ENCODE peak calls at places on chromosomes 13 and 19, in six cellular contexts. F is central memory CD4-positive, alpha-beta T cell; N is AG04450; O is left lung; V is T-helper 2 cell; B is T47D. P is an unnamed sample.

GRCh38 chr19:13846533-13847032 is 30.4 kb upstream of the NANOS3 start:
- DNase-seq in V (peak; percentile 96), N (no peak), B (no peak), F (peak; percentile 99), O (peak; percentile 95), P (peak; percentile 92)

GRCh38 chr19:56423985-56424353 is 19.8 kb downstream of the ZNF583 start:
- DNase-seq in O (no peak), F (no peak), N (no peak), B (no peak), V (no peak), P (no peak)

GRCh38 chr13:90105881-90106496 is 1241.5 kb upstream of the MIR17HG start:
- DNase-seq in B (no peak), V (peak; percentile 31), N (no peak), F (no peak), O (no peak), P (no peak)

GRCh38 chr19:40147693-40148347 is 43.4 kb upstream of the MAP3K10 start:
- DNase-seq in B (no peak), V (no peak), O (no peak), N (peak; percentile 38), F (no peak), P (no peak)

GRCh38 chr13:32195713-32196112 is 119.5 kb downstream of the ZAR1L start:
- DNase-seq in F (no peak), O (no peak), V (no peak), B (no peak), N (no peak), P (no peak)

GRCh38 chr19:30363073-30363472 is 9.1 kb upstream of the ZNF536 start:
- DNase-seq in B (no peak), V (no peak), O (no peak), N (no peak), F (no peak), P (no peak)

GRCh38 chr13:46168341-46168740 is 13.6 kb downstream of the LCP1 start:
- DNase-seq in N (no peak), V (no peak), F (peak; percentile 37), O (peak; percentile 65), B (no peak), P (peak; percentile 31)

GRCh38 chr13:100089633-100090032 is 740 bp downstream of the PCCA start:
- DNase-seq in O (no peak), B (no peak), N (no peak), V (peak; percentile 71), F (peak; percentile 19), P (no peak)

GRCh38 chr13:34867590-34867989 is 74.5 kb upstream of the NBEA start:
- DNase-seq in V (no peak), B (no peak), F (no peak), N (no peak), O (no peak), P (no peak)

GRCh38 chr13:98677398-98677797 is 75.1 kb downstream of the SLC15A1 start:
- DNase-seq in B (no peak), O (no peak), F (no peak), N (peak; percentile 15), V (no peak), P (no peak)

GRCh38 chr19:572891-573825 is 762 bp downstream of the BSG start:
- DNase-seq in N (no peak), B (no peak), F (no peak), V (peak; percentile 29), O (peak; percentile 67), P (no peak)

GRCh38 chr13:25095862-25096453 is at the start of gene PABPC3:
- DNase-seq in O (no peak), N (no peak), F (no peak), B (no peak), V (peak; percentile 18), P (no peak)

GRCh38 chr19:50994129-50994528 is 7.3 kb downstream of the KLK8 start:
- DNase-seq in B (no peak), V (no peak), N (no peak), O (no peak), F (no peak), P (no peak)

GRCh38 chr13:114077938-114078335 is 54.5 kb downstream of the RASA3 start:
- DNase-seq in B (no peak), N (no peak), V (no peak), O (no peak), F (no peak), P (no peak)

GRCh38 chr19:2409352-2409912 is 18.0 kb downstream of the TIMM13 start:
- DNase-seq in V (no peak), B (no peak), O (no peak), F (no peak), N (no peak), P (no peak)

GRCh38 chr13:98445340-98446233 is 131.3 kb downstream of the STK24 start:
- DNase-seq in V (peak; percentile 75), N (no peak), O (peak; percentile 52), F (peak; percentile 68), B (peak; percentile 56), P (peak; percentile 71)

GRCh38 chr13:25237083-25237482 is 50.2 kb downstream of the MTMR6 start:
- DNase-seq in N (no peak), F (no peak), O (no peak), B (no peak), V (no peak), P (no peak)

GRCh38 chr13:30796833-30797601 is 61.7 kb downstream of the ALOX5AP start:
- DNase-seq in N (no peak), B (no peak), O (no peak), V (no peak), F (no peak), P (no peak)

GRCh38 chr13:59208405-59209195 is 955.1 kb downstream of the DIAPH3 start:
- DNase-seq in O (no peak), N (no peak), F (no peak), B (no peak), V (no peak), P (no peak)

GRCh38 chr13:40026174-40026585 is 370.7 kb downstream of the COG6 start:
- DNase-seq in B (no peak), F (peak; percentile 22), O (no peak), V (peak; percentile 95), N (no peak), P (no peak)

GRCh38 chr13:78299832-78300623 is 303.3 kb downstream of the POU4F1 start:
- DNase-seq in O (no peak), N (no peak), B (no peak), V (no peak), F (no peak), P (no peak)

GRCh38 chr13:73608157-73608516 is 526.1 kb downstream of the KLF12 start:
- DNase-seq in B (no peak), F (no peak), V (no peak), N (no peak), O (no peak), P (no peak)

GRCh38 chr13:97141564-97142005 is 80.5 kb upstream of the MBNL2 start:
- DNase-seq in B (peak; percentile 46), N (peak; percentile 71), O (peak; percentile 62), V (peak; percentile 41), F (no peak), P (no peak)

GRCh38 chr19:38210458-38210987 is 13.5 kb downstream of the DPF1 start:
- DNase-seq in N (no peak), F (no peak), B (no peak), O (peak; percentile 67), V (no peak), P (no peak)

GRCh38 chr13:59318320-59318930 is 845.3 kb downstream of the DIAPH3 start:
- DNase-seq in B (peak; percentile 5), N (peak; percentile 16), F (peak; percentile 3), O (peak; percentile 52), V (peak; percentile 40), P (no peak)

GRCh38 chr13:90919153-90919552 is 428.3 kb upstream of the MIR17HG start:
- DNase-seq in N (no peak), F (no peak), V (no peak), O (no peak), B (no peak), P (no peak)

GRCh38 chr13:97148894-97149293 is 73.2 kb upstream of the MBNL2 start:
- DNase-seq in N (no peak), F (no peak), O (no peak), V (no peak), B (no peak), P (no peak)

GRCh38 chr19:5652261-5652660 is 28.1 kb downstream of the MICOS13 start:
- DNase-seq in N (no peak), F (no peak), V (no peak), O (no peak), B (no peak), P (no peak)

GRCh38 chr19:5881543-5882299 is 11.4 kb upstream of the FUT5 start:
- DNase-seq in V (no peak), F (no peak), B (no peak), N (no peak), O (no peak), P (no peak)

GRCh38 chr19:42092350-42092749 is 16.4 kb downstream of the ZNF574 start:
- DNase-seq in O (no peak), V (peak; percentile 65), B (no peak), F (peak; percentile 20), N (no peak), P (no peak)

GRCh38 chr19:16074488-16075365 is 1.6 kb upstream of the TPM4 start:
- DNase-seq in N (no peak), B (no peak), O (peak; percentile 26), V (no peak), F (no peak), P (no peak)

P was measured in activated B cell treated with CpG ODN at 0.5 μM for 24 hours.